ENCODE peak calls at places on chromosomes 12 and 14, in five cellular contexts. I is stimulated activated CD4-positive, alpha-beta T cell treated with anti-CD3 and anti-CD28 coated beads, Interleukin-12 subunit alpha, Interleukin-12 subunit beta, amount 100 ng/mL, for 48 hours; K is HEK293T; A is head of caudate nucleus; J is WTC11. U is an unnamed sample.

GRCh38 chr12:93803408-93803807 is 126.2 kb downstream of the CRADD start:
- DNase-seq in J (no peak), I (no peak), A (no peak), K (no peak), U (no peak)

GRCh38 chr14:79225815-79226214 is 985.5 kb downstream of the DIO2 start:
- DNase-seq in A (no peak), J (no peak), K (no peak), I (no peak), U (peak; percentile 51)

GRCh38 chr12:88944403-88944802 is 364.1 kb upstream of the KITLG start:
- DNase-seq in A (no peak), J (no peak), K (no peak), I (no peak), U (no peak)

GRCh38 chr12:107488666-107489065 is 196.9 kb upstream of the PWP1 start:
- DNase-seq in J (no peak), I (no peak), A (no peak), K (no peak), U (no peak)

GRCh38 chr12:101021911-101022388 is 188.1 kb downstream of the SLC5A8 start:
- DNase-seq in I (no peak), J (no peak), A (no peak), K (no peak), U (no peak)

GRCh38 chr14:51185754-51186153 is 54.3 kb upstream of the TMX1 start:
- DNase-seq in A (no peak), I (no peak), K (no peak), J (no peak), U (no peak)

GRCh38 chr12:124520258-124520657 is 47.2 kb downstream of the NCOR2 start:
- DNase-seq in I (no peak), J (no peak), A (no peak), K (no peak), U (no peak)

GRCh38 chr14:64500088-64500487 is 3.5 kb downstream of the ZBTB25 start:
- DNase-seq in K (no peak), J (no peak), A (no peak), I (no peak), U (no peak)

GRCh38 chr12:66154776-66155175 is 15.0 kb downstream of the TMBIM4 start:
- DNase-seq in I (no peak), J (no peak), A (no peak), K (no peak), U (no peak)

GRCh38 chr12:65533177-65533883 is 254.8 kb downstream of the MSRB3 start:
- DNase-seq in J (no peak), K (no peak), A (no peak), I (no peak), U (no peak)

GRCh38 chr14:93317836-93318807 is 14.7 kb downstream of the BTBD7 start:
- DNase-seq in K (no peak), J (no peak), A (no peak), I (no peak), U (no peak)

U was measured in neuronal stem cell.